ENCODE peak calls at places on chromosomes 7 and 10, in four cellular contexts. One of them, this sample, is unnamed.

GRCh38 chr10:86963341-86963919 is 4.9 kb upstream of the ADIRF start:
- DNase-seq in HCT116: no peak
- DNase-seq in left lung: no peak
- DNase-seq in GM13977: no peak
- DNase-seq in this sample: peak

GRCh38 chr10:48361201-48361600 is 54.7 kb downstream of the MAPK8 start:
- DNase-seq in HCT116: no peak
- DNase-seq in left lung: no peak
- DNase-seq in GM13977: no peak
- DNase-seq in this sample: no peak

GRCh38 chr10:44389150-44389549 is 4.3 kb upstream of the CXCL12 start:
- DNase-seq in HCT116: no peak
- DNase-seq in left lung: no peak
- DNase-seq in GM13977: no peak
- DNase-seq in this sample: no peak

GRCh38 chr7:91767820-91768219 is 112.7 kb downstream of the MTERF1 start:
- DNase-seq in HCT116: no peak
- DNase-seq in left lung: no peak
- DNase-seq in GM13977: no peak
- DNase-seq in this sample: no peak

GRCh38 chr7:97346349-97346748 is 228.9 kb downstream of the SDHAF3 start:
- DNase-seq in HCT116: no peak
- DNase-seq in left lung: no peak
- DNase-seq in GM13977: no peak
- DNase-seq in this sample: no peak

GRCh38 chr10:11443468-11444147 is 167.8 kb downstream of the USP6NL start:
- DNase-seq in HCT116: no peak
- DNase-seq in left lung: no peak
- DNase-seq in GM13977: no peak
- DNase-seq in this sample: no peak

GRCh38 chr10:123744226-123744536 is 78.0 kb downstream of the GPR26 start:
- DNase-seq in HCT116: no peak
- DNase-seq in left lung: no peak
- DNase-seq in GM13977: no peak
- DNase-seq in this sample: no peak

GRCh38 chr10:7567896-7568295 is 98.9 kb downstream of the ITIH5 start:
- DNase-seq in HCT116: no peak
- DNase-seq in left lung: no peak
- DNase-seq in GM13977: no peak
- DNase-seq in this sample: no peak

GRCh38 chr7:5354460-5355279 is 69.0 kb downstream of the TNRC18 start:
- DNase-seq in HCT116: no peak
- DNase-seq in left lung: no peak
- DNase-seq in GM13977: peak
- DNase-seq in this sample: no peak

GRCh38 chr7:157046681-157047080 is 36.2 kb upstream of the MNX1 start:
- DNase-seq in HCT116: no peak
- DNase-seq in left lung: no peak
- DNase-seq in GM13977: no peak
- DNase-seq in this sample: no peak

GRCh38 chr7:98617051-98617959 is at the start of gene NPTX2:
- DNase-seq in HCT116: no peak
- DNase-seq in left lung: no peak
- DNase-seq in GM13977: no peak
- DNase-seq in this sample: no peak

GRCh38 chr10:28914721-28915120 is 237.4 kb downstream of the BAMBI start:
- DNase-seq in HCT116: no peak
- DNase-seq in left lung: no peak
- DNase-seq in GM13977: no peak
- DNase-seq in this sample: no peak

GRCh38 chr7:143049380-143049779 is 2.8 kb upstream of the OR6V1 start:
- DNase-seq in HCT116: no peak
- DNase-seq in left lung: no peak
- DNase-seq in GM13977: no peak
- DNase-seq in this sample: no peak

GRCh38 chr7:66957595-66958290 is 36.7 kb downstream of the TMEM248 start:
- DNase-seq in HCT116: no peak
- DNase-seq in left lung: peak
- DNase-seq in GM13977: no peak
- DNase-seq in this sample: no peak

GRCh38 chr10:125156196-125156595 is 4.2 kb downstream of the CTBP2 start:
- DNase-seq in HCT116: no peak
- DNase-seq in left lung: no peak
- DNase-seq in GM13977: no peak
- DNase-seq in this sample: no peak

GRCh38 chr7:75807452-75807851 is 6.2 kb downstream of the CCL24 start:
- DNase-seq in HCT116: no peak
- DNase-seq in left lung: no peak
- DNase-seq in GM13977: no peak
- DNase-seq in this sample: no peak

GRCh38 chr10:15486404-15486803 is 115.3 kb upstream of the FAM171A1 start:
- DNase-seq in HCT116: no peak
- DNase-seq in left lung: no peak
- DNase-seq in GM13977: no peak
- DNase-seq in this sample: no peak

DNA sequence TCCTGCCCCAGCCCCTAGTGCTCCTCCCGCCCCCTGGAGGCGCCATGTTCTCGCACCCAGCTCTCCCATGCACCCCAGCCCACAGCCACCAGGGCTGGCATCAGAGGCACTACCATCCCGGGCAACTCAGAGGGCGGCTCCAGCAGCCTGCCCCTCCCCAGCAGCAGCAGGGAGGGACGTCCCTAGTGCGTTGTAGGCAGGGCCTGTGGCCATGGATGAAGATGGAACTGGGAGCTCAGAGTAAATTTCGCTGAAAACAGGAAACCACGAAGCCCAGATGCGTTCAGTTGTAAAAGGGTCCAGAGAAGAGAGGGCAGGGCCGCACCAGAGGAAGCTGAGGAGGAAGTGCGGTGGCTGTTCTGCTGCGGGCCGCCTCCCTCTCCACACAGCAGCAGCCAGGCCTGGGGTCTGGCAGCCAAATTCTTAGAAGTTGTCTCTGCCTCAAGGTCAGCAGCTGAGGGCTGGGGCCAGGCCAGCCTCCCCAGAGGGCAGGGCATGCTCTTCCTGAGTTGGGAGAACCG is 24.6 kb downstream of the VSIR start:
- DNase-seq in HCT116: no peak
- DNase-seq in left lung: peak
- DNase-seq in GM13977: peak
- DNase-seq in this sample: peak
- TF ChIP-seq CTCF in HCT116: no peak
- TF ChIP-seq CTCF in left lung: peak
- TF ChIP-seq CTCF in GM13977: no peak
- TF ChIP-seq CTCF in this sample: no peak

GRCh38 chr10:84548869-84549268 is 220.5 kb downstream of the CCSER2 start:
- DNase-seq in HCT116: no peak
- DNase-seq in left lung: no peak
- DNase-seq in GM13977: no peak
- DNase-seq in this sample: no peak
- TF ChIP-seq CTCF in HCT116: peak
- TF ChIP-seq CTCF in left lung: no peak
- TF ChIP-seq CTCF in GM13977: peak
- TF ChIP-seq CTCF in this sample: peak

DNA sequence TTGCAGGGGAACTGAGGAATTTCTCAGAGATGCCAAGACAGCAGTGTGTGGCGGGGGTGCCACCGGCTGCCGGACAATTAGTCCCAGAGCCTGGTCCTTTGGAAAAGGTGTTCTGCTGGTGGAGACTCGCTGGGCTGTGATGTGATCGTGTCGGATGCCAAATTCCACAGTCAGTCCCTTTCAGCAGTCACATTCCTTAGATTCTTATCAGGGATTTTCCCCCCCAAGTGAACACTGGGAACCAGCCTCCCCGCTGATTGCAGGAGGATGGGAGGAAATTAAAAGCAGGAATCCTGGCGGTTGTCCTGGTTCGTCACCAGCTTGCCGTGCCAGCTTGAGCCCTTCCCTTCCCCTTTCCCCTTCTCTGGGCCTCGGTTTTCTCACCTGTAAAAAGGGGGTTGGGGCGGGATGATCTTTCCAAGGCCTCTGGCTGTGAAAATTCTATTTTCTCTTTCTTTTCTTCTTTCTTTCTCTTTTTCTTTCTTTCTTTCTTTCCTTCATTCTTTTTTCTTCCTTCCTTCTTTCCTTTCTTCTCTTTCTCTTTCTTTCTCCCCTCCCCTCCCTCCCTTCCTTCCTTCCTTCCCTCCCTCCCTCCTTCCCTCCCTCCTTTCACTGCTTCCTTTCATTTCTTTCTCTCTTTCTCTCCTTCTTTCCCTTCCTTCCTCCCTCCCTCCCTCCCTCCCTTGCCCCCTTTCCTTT is 39.6 kb downstream of the COL26A1 start:
- DNase-seq in HCT116: no peak
- DNase-seq in left lung: no peak
- DNase-seq in GM13977: no peak
- DNase-seq in this sample: no peak
- TF ChIP-seq CTCF in HCT116: no peak
- TF ChIP-seq CTCF in left lung: no peak
- TF ChIP-seq CTCF in GM13977: no peak
- TF ChIP-seq CTCF in this sample: no peak

GRCh38 chr7:137626469-137627067 is 220.2 kb downstream of the DGKI start:
- DNase-seq in HCT116: peak
- DNase-seq in left lung: peak
- DNase-seq in GM13977: peak
- DNase-seq in this sample: no peak

GRCh38 chr7:137628211-137628610 is 218.6 kb downstream of the DGKI start:
- DNase-seq in HCT116: no peak
- DNase-seq in left lung: no peak
- DNase-seq in GM13977: no peak
- DNase-seq in this sample: no peak

GRCh38 chr7:137625197-137625596 is 221.6 kb downstream of the DGKI start:
- DNase-seq in HCT116: peak
- DNase-seq in left lung: no peak
- DNase-seq in GM13977: no peak
- DNase-seq in this sample: no peak
- TF ChIP-seq CTCF in HCT116: peak
- TF ChIP-seq CTCF in left lung: no peak
- TF ChIP-seq CTCF in GM13977: no peak
- TF ChIP-seq CTCF in this sample: no peak

DNA sequence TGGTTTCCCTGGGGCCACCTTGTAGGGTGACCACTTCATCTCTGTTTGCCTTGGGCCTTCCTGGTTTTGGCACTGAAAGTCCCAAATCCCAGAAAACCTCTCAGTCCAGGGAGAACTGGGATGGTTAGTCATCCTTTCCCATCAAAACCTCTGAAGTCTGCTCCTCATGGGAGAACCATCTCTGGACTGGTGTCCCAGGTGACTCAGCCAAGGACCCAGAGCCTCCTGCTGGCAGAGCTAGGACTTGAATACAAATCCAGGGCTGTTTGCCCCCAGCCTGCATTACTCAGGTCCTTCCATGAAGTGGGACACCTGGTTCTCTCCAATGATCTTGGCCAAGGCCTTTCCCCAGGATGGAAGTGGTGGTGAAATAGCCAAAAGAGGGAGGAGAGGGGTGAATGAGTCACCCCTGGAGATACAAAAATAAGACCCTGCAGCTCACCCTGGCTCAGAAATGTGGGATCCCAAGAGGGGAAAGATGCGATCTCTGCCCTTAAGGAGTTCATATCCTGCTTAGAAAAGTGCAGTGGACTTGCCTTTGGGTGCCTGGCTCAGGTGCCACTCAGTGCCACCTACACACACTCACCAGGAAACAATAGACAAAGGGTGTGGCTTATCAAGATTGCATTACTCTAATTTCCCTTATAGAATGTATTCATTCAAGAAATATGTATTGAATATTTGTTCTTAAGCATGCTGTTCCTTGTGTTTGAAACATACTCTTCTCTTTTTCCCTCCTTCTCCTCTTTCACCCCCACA is 22.0 kb downstream of the ADRA2A start:
- DNase-seq in HCT116: peak
- DNase-seq in left lung: no peak
- DNase-seq in GM13977: no peak
- DNase-seq in this sample: no peak
- TF ChIP-seq CTCF in HCT116: peak
- TF ChIP-seq CTCF in left lung: no peak
- TF ChIP-seq CTCF in GM13977: peak
- TF ChIP-seq CTCF in this sample: no peak

GRCh38 chr10:24462889-24463552 is 254.1 kb downstream of the KIAA1217 start:
- DNase-seq in HCT116: no peak
- DNase-seq in left lung: no peak
- DNase-seq in GM13977: no peak
- DNase-seq in this sample: no peak
- TF ChIP-seq CTCF in HCT116: peak
- TF ChIP-seq CTCF in left lung: no peak
- TF ChIP-seq CTCF in GM13977: no peak
- TF ChIP-seq CTCF in this sample: no peak

GRCh38 chr7:20299647-20300312 is 30.9 kb upstream of the ITGB8 start:
- DNase-seq in HCT116: no peak
- DNase-seq in left lung: no peak
- DNase-seq in GM13977: no peak
- DNase-seq in this sample: no peak
- TF ChIP-seq CTCF in HCT116: no peak
- TF ChIP-seq CTCF in left lung: no peak
- TF ChIP-seq CTCF in GM13977: no peak
- TF ChIP-seq CTCF in this sample: no peak